ENCODE peak calls at places on chromosomes 4 and X, in nine cellular contexts. One of them, this sample, is unnamed.

GRCh38 chrX:133402042-133402453 is 13.2 kb downstream of the GPC4 start:
- DNase-seq in choroid plexus epithelial cell: peak; percentile 79
- DNase-seq in transverse colon: no peak
- DNase-seq in spleen: no peak
- DNase-seq in psoas muscle: no peak
- DNase-seq in BJ: no peak
- DNase-seq in Peyer's patch: no peak
- DNase-seq in tibial nerve: no peak
- DNase-seq in CD4-positive, alpha-beta T cell: no peak
- DNase-seq in this sample: no peak

GRCh38 chr4:73869130-73870055 is at the start of gene CXCL1:
- DNase-seq in Peyer's patch: peak; percentile 82
- DNase-seq in BJ: no peak
- DNase-seq in CD4-positive, alpha-beta T cell: no peak
- DNase-seq in transverse colon: peak; percentile 74
- DNase-seq in psoas muscle: peak; percentile 61
- DNase-seq in choroid plexus epithelial cell: peak; percentile 78
- DNase-seq in spleen: peak; percentile 87
- DNase-seq in tibial nerve: peak; percentile 22
- DNase-seq in this sample: no peak

GRCh38 chr4:84578540-84579409 is 4.2 kb upstream of the CDS1 start:
- DNase-seq in transverse colon: peak; percentile 20
- DNase-seq in psoas muscle: no peak
- DNase-seq in BJ: no peak
- DNase-seq in Peyer's patch: no peak
- DNase-seq in spleen: no peak
- DNase-seq in choroid plexus epithelial cell: peak; percentile 85
- DNase-seq in CD4-positive, alpha-beta T cell: no peak
- DNase-seq in tibial nerve: no peak
- DNase-seq in this sample: peak; percentile 15

GRCh38 chr4:153205757-153206156 is 1.5 kb downstream of the TRIM2 start:
- DNase-seq in choroid plexus epithelial cell: peak; percentile 54
- DNase-seq in tibial nerve: no peak
- DNase-seq in psoas muscle: no peak
- DNase-seq in Peyer's patch: peak; percentile 77
- DNase-seq in transverse colon: peak; percentile 80
- DNase-seq in spleen: no peak
- DNase-seq in BJ: no peak
- DNase-seq in CD4-positive, alpha-beta T cell: peak; percentile 6
- DNase-seq in this sample: no peak

GRCh38 chr4:59869559-59869958 is 1330.6 kb upstream of the ADGRL3 start:
- DNase-seq in BJ: no peak
- DNase-seq in psoas muscle: no peak
- DNase-seq in spleen: no peak
- DNase-seq in choroid plexus epithelial cell: no peak
- DNase-seq in transverse colon: no peak
- DNase-seq in CD4-positive, alpha-beta T cell: no peak
- DNase-seq in tibial nerve: no peak
- DNase-seq in Peyer's patch: no peak
- DNase-seq in this sample: no peak

GRCh38 chr4:115323106-115323684 is 209.8 kb upstream of the NDST4 start:
- DNase-seq in tibial nerve: no peak
- DNase-seq in Peyer's patch: no peak
- DNase-seq in transverse colon: no peak
- DNase-seq in BJ: peak; percentile 35
- DNase-seq in choroid plexus epithelial cell: peak; percentile 0
- DNase-seq in CD4-positive, alpha-beta T cell: no peak
- DNase-seq in psoas muscle: no peak
- DNase-seq in spleen: no peak
- DNase-seq in this sample: no peak

GRCh38 chr4:16196482-16197393 is 29.5 kb downstream of the TAPT1 start:
- DNase-seq in BJ: no peak
- DNase-seq in transverse colon: no peak
- DNase-seq in psoas muscle: no peak
- DNase-seq in Peyer's patch: no peak
- DNase-seq in spleen: no peak
- DNase-seq in choroid plexus epithelial cell: peak; percentile 86
- DNase-seq in tibial nerve: no peak
- DNase-seq in CD4-positive, alpha-beta T cell: no peak
- DNase-seq in this sample: no peak

GRCh38 chrX:119466970-119467369 is 1.3 kb upstream of the SLC25A5 start:
- DNase-seq in psoas muscle: no peak
- DNase-seq in choroid plexus epithelial cell: no peak
- DNase-seq in transverse colon: no peak
- DNase-seq in spleen: no peak
- DNase-seq in BJ: no peak
- DNase-seq in CD4-positive, alpha-beta T cell: no peak
- DNase-seq in Peyer's patch: no peak
- DNase-seq in tibial nerve: no peak
- DNase-seq in this sample: no peak

GRCh38 chrX:51804741-51805140 is 61.5 kb downstream of the GSPT2 start:
- DNase-seq in tibial nerve: no peak
- DNase-seq in spleen: no peak
- DNase-seq in choroid plexus epithelial cell: no peak
- DNase-seq in CD4-positive, alpha-beta T cell: no peak
- DNase-seq in Peyer's patch: no peak
- DNase-seq in transverse colon: no peak
- DNase-seq in BJ: no peak
- DNase-seq in psoas muscle: no peak
- DNase-seq in this sample: no peak

GRCh38 chrX:51803833-51804232 is 60.6 kb downstream of the GSPT2 start:
- DNase-seq in Peyer's patch: no peak
- DNase-seq in tibial nerve: no peak
- DNase-seq in psoas muscle: no peak
- DNase-seq in spleen: no peak
- DNase-seq in CD4-positive, alpha-beta T cell: no peak
- DNase-seq in transverse colon: no peak
- DNase-seq in BJ: no peak
- DNase-seq in choroid plexus epithelial cell: peak; percentile 2
- DNase-seq in this sample: no peak

GRCh38 chrX:51798701-51799100 is 55.5 kb downstream of the GSPT2 start:
- DNase-seq in choroid plexus epithelial cell: no peak
- DNase-seq in spleen: no peak
- DNase-seq in tibial nerve: no peak
- DNase-seq in psoas muscle: no peak
- DNase-seq in BJ: no peak
- DNase-seq in Peyer's patch: no peak
- DNase-seq in transverse colon: no peak
- DNase-seq in CD4-positive, alpha-beta T cell: no peak
- DNase-seq in this sample: no peak

DNA sequence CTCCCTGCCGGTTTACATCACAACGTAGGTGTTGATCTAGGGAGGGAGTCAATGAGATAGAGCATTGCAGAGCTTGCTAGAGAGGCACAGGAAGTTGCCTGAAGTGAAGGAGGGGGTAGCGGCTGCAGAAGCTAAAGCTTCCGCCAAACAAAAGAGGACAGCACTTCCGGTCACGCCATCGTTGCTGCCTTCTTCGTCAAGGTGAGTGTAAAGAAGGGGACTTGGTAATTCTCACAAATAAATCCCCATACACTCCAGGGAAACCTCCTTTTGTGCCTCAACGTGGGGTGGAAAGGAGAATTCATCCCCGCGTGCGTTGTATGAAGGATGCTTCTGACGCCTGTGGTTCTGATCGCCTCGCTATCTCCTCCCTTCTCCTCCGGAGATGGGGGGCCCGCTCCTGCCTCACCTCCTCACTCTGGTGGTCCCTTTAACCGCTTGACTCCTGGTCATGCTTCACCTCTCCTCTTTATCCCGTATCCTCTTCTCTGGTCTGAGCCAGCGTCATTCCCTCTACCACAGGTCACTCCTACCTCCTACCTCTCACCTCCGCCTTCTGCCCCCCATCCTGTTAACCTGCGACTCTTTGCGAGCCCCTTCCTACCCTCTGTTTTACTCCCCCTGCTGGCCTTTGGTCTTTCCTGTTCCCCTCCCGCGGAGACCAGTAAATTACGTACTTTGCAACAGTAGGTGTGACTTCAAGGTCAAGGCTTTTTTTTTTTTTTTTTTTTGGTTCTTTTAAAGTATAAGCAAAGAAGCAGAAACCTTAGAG is 59.9 kb downstream of the GSPT2 start:
- DNase-seq in transverse colon: peak; percentile 69
- DNase-seq in tibial nerve: no peak
- DNase-seq in Peyer's patch: peak; percentile 54
- DNase-seq in BJ: peak; percentile 10
- DNase-seq in spleen: peak; percentile 83
- DNase-seq in psoas muscle: no peak
- DNase-seq in CD4-positive, alpha-beta T cell: peak; percentile 38
- DNase-seq in choroid plexus epithelial cell: peak; percentile 72
- DNase-seq in this sample: peak; percentile 62
- TF ChIP-seq CTCF in transverse colon: no peak
- TF ChIP-seq CTCF in tibial nerve: no peak
- TF ChIP-seq CTCF in Peyer's patch: peak; percentile 39
- TF ChIP-seq CTCF in BJ: peak; percentile 25
- TF ChIP-seq CTCF in spleen: no peak
- TF ChIP-seq CTCF in psoas muscle: no peak
- TF ChIP-seq CTCF in CD4-positive, alpha-beta T cell: peak; percentile 41
- TF ChIP-seq CTCF in choroid plexus epithelial cell: peak; percentile 17
- TF ChIP-seq CTCF in this sample: no peak

GRCh38 chr4:180330521-180330920 is 1912.7 kb upstream of the TENM3 start:
- DNase-seq in CD4-positive, alpha-beta T cell: no peak
- DNase-seq in transverse colon: no peak
- DNase-seq in choroid plexus epithelial cell: no peak
- DNase-seq in spleen: no peak
- DNase-seq in tibial nerve: no peak
- DNase-seq in psoas muscle: no peak
- DNase-seq in Peyer's patch: no peak
- DNase-seq in BJ: no peak
- DNase-seq in this sample: no peak

GRCh38 chr4:180333156-180333555 is 1910.0 kb upstream of the TENM3 start:
- DNase-seq in psoas muscle: no peak
- DNase-seq in tibial nerve: no peak
- DNase-seq in Peyer's patch: no peak
- DNase-seq in CD4-positive, alpha-beta T cell: no peak
- DNase-seq in spleen: no peak
- DNase-seq in BJ: no peak
- DNase-seq in transverse colon: no peak
- DNase-seq in choroid plexus epithelial cell: no peak
- DNase-seq in this sample: no peak

GRCh38 chr4:180336494-180337090 is 1906.6 kb upstream of the TENM3 start:
- DNase-seq in choroid plexus epithelial cell: no peak
- DNase-seq in transverse colon: no peak
- DNase-seq in tibial nerve: no peak
- DNase-seq in psoas muscle: no peak
- DNase-seq in spleen: no peak
- DNase-seq in BJ: no peak
- DNase-seq in CD4-positive, alpha-beta T cell: no peak
- DNase-seq in Peyer's patch: no peak
- DNase-seq in this sample: no peak

DNA sequence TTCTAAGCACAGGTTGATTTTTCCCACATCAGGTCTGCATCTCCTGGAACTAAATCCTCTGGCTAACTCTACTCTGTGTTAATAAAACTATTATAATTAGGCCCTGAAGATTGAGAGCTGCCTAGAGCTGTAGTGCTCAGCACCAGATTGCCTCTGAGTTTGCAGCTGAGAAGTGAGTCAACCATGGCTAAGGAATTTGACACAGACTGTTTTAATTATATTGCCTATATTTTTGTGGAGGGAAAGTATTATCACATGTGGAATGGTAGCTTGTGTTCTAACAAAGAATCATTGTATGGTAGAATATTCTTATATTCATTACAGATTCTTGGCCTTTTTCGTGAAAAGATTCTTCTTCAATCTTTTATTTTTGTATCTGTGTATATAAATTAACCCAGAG is 1907.6 kb upstream of the TENM3 start:
- DNase-seq in BJ: no peak
- DNase-seq in choroid plexus epithelial cell: no peak
- DNase-seq in tibial nerve: no peak
- DNase-seq in CD4-positive, alpha-beta T cell: no peak
- DNase-seq in Peyer's patch: no peak
- DNase-seq in psoas muscle: no peak
- DNase-seq in spleen: no peak
- DNase-seq in transverse colon: no peak
- DNase-seq in this sample: no peak
- TF ChIP-seq CTCF in BJ: no peak
- TF ChIP-seq CTCF in choroid plexus epithelial cell: no peak
- TF ChIP-seq CTCF in tibial nerve: no peak
- TF ChIP-seq CTCF in CD4-positive, alpha-beta T cell: no peak
- TF ChIP-seq CTCF in Peyer's patch: no peak
- TF ChIP-seq CTCF in psoas muscle: no peak
- TF ChIP-seq CTCF in spleen: no peak
- TF ChIP-seq CTCF in transverse colon: no peak
- TF ChIP-seq CTCF in this sample: no peak

GRCh38 chr4:20253799-20254409 is 2.2 kb downstream of the SLIT2 start:
- DNase-seq in choroid plexus epithelial cell: peak; percentile 33
- DNase-seq in CD4-positive, alpha-beta T cell: no peak
- DNase-seq in psoas muscle: peak; percentile 71
- DNase-seq in transverse colon: peak; percentile 12
- DNase-seq in BJ: no peak
- DNase-seq in Peyer's patch: peak; percentile 48
- DNase-seq in tibial nerve: no peak
- DNase-seq in spleen: peak; percentile 75
- DNase-seq in this sample: no peak

GRCh38 chr4:20252656-20253271 is 1.1 kb downstream of the SLIT2 start:
- DNase-seq in Peyer's patch: peak; percentile 51
- DNase-seq in spleen: peak; percentile 75
- DNase-seq in BJ: no peak
- DNase-seq in psoas muscle: peak; percentile 65
- DNase-seq in tibial nerve: peak; percentile 20
- DNase-seq in transverse colon: peak; percentile 11
- DNase-seq in choroid plexus epithelial cell: peak; percentile 47
- DNase-seq in CD4-positive, alpha-beta T cell: no peak
- DNase-seq in this sample: no peak

GRCh38 chr4:20253272-20253798 is 1.6 kb downstream of the SLIT2 start:
- DNase-seq in Peyer's patch: no peak
- DNase-seq in spleen: no peak
- DNase-seq in CD4-positive, alpha-beta T cell: no peak
- DNase-seq in BJ: no peak
- DNase-seq in choroid plexus epithelial cell: peak; percentile 29
- DNase-seq in psoas muscle: no peak
- DNase-seq in tibial nerve: no peak
- DNase-seq in transverse colon: no peak
- DNase-seq in this sample: no peak

GRCh38 chr4:20251061-20251795 is 477 bp upstream of the SLIT2 start:
- DNase-seq in Peyer's patch: no peak
- DNase-seq in tibial nerve: no peak
- DNase-seq in choroid plexus epithelial cell: peak; percentile 42
- DNase-seq in BJ: no peak
- DNase-seq in spleen: no peak
- DNase-seq in CD4-positive, alpha-beta T cell: no peak
- DNase-seq in psoas muscle: no peak
- DNase-seq in transverse colon: no peak
- DNase-seq in this sample: no peak

DNA sequence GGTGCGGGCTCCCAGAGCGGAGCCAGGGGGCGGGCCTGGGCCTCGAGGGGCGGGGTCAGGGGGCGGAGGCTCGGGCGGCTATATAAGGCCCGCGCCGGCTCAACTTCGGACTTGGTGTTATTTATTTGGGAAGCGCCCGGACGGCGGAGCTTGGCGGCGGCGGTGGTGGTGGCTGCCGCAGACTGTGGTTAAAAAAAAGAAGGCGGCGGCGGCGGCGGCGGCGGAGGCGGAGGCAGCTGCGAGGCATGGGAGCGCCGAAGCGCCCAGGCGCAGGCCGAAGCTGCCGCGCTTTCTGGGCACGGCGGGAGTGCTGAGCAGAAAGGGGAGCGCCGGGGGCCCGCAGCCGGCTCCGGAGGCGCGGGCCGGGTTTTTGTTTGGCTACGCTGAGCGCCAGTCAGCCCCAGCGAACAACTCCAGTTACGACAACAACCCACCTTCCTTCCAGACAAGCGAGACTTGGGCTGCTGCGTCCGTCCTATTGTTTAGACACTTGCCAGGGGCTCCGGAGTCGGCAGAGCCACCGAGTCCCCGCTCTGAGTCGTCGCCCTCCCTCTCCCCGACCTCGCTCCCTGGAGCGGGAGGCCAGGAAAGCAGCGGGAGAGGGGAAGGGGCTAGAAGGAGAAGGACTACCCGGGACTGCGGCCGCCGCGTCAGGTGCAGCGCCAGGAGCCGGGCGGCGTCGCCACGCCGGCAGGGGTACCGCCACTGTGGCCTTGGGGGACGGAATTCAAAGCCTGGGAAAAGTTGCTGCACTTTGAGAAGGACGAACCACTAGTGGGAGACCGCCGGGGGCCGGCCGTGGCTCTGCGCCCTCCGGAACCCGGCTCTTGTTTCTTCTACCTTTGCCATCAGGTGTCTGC is at the start of gene SLIT2:
- DNase-seq in Peyer's patch: peak; percentile 71
- DNase-seq in spleen: peak; percentile 86
- DNase-seq in BJ: no peak
- DNase-seq in CD4-positive, alpha-beta T cell: no peak
- DNase-seq in psoas muscle: peak; percentile 90
- DNase-seq in transverse colon: peak; percentile 81
- DNase-seq in choroid plexus epithelial cell: peak; percentile 84
- DNase-seq in tibial nerve: peak; percentile 83
- DNase-seq in this sample: peak; percentile 8
- TF ChIP-seq CTCF in Peyer's patch: no peak
- TF ChIP-seq CTCF in spleen: no peak
- TF ChIP-seq CTCF in BJ: no peak
- TF ChIP-seq CTCF in CD4-positive, alpha-beta T cell: no peak
- TF ChIP-seq CTCF in psoas muscle: no peak
- TF ChIP-seq CTCF in transverse colon: no peak
- TF ChIP-seq CTCF in choroid plexus epithelial cell: peak; percentile 30
- TF ChIP-seq CTCF in tibial nerve: peak; percentile 29
- TF ChIP-seq CTCF in this sample: no peak

DNA sequence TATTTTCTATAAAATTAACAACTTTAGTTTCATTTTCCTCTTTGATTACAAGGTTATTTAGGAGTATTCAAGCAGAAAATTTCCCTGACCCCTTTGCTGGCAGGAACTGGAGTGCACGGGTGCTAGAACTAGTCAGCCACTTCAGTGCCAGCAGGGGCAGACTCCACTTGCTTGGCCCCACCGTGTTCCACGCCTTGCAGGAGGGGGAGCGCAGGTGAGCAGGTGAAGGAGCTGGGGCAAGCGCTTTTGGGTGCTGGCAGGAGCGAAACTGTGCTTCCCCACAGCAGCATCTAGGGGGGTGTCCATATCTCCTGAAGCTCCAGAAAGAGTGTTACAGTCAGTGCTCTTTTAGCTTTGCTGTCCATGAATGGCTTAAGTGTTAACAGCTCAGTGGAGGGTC is 45.5 kb downstream of the MID2 start:
- DNase-seq in tibial nerve: no peak
- DNase-seq in psoas muscle: no peak
- DNase-seq in CD4-positive, alpha-beta T cell: no peak
- DNase-seq in spleen: no peak
- DNase-seq in transverse colon: no peak
- DNase-seq in Peyer's patch: no peak
- DNase-seq in choroid plexus epithelial cell: no peak
- DNase-seq in BJ: no peak
- DNase-seq in this sample: no peak
- TF ChIP-seq CTCF in tibial nerve: no peak
- TF ChIP-seq CTCF in psoas muscle: no peak
- TF ChIP-seq CTCF in CD4-positive, alpha-beta T cell: no peak
- TF ChIP-seq CTCF in spleen: no peak
- TF ChIP-seq CTCF in transverse colon: no peak
- TF ChIP-seq CTCF in Peyer's patch: no peak
- TF ChIP-seq CTCF in choroid plexus epithelial cell: no peak
- TF ChIP-seq CTCF in BJ: no peak
- TF ChIP-seq CTCF in this sample: no peak

This sample was measured in HL-60.